ENCODE peak calls at places on chromosomes 4 and X, in eight cellular contexts. G is body of pancreas, V is A673, T is osteoblast, M is BE2C, F is tibial nerve, Q is astrocyte of the cerebellum, L is astrocyte of the spinal cord. A is an unnamed sample.

GRCh38 chr4:22389240-22389871 is 126.5 kb downstream of the ADGRA3 start:
- DNase-seq in Q (peak; percentile 72), G (peak; percentile 69), T (no peak), M (peak; percentile 53), L (peak; percentile 85), F (peak; percentile 32), V (peak; percentile 65), A (peak; percentile 87)

GRCh38 chr4:174055344-174055743 is 228.1 kb downstream of the FBXO8 start:
- DNase-seq in Q (no peak), F (no peak), T (no peak), M (no peak), L (no peak), V (no peak), G (no peak), A (no peak)

GRCh38 chr4:184838249-184839074 is 12.7 kb upstream of the ACSL1 start:
- DNase-seq in G (no peak), L (no peak), V (no peak), T (no peak), M (no peak), Q (no peak), F (no peak), A (peak; percentile 17)

GRCh38 chr4:182973421-182974340 is 56.5 kb upstream of the DCTD start:
- DNase-seq in V (no peak), L (peak; percentile 10), F (no peak), T (peak; percentile 72), G (no peak), Q (no peak), M (no peak), A (peak; percentile 67)

GRCh38 chr4:132614682-132615081 is 534.4 kb upstream of the PCDH10 start:
- DNase-seq in V (no peak), G (no peak), L (peak; percentile 20), Q (peak; percentile 8), M (no peak), T (no peak), F (no peak), A (peak; percentile 32)

GRCh38 chrX:9429767-9430166 is 35.1 kb upstream of the TBL1X start:
- DNase-seq in V (peak; percentile 26), L (no peak), Q (no peak), M (peak; percentile 52), T (no peak), F (no peak), G (no peak), A (no peak)

GRCh38 chrX:53831662-53832635 is 145.4 kb upstream of the HUWE1 start:
- DNase-seq in Q (no peak), M (peak; percentile 35), L (peak; percentile 30), F (peak; percentile 10), T (peak; percentile 46), V (peak; percentile 50), G (peak; percentile 48), A (peak; percentile 44)

GRCh38 chrX:123905334-123905733 is 45.5 kb downstream of the XIAP start:
- DNase-seq in V (no peak), F (no peak), L (no peak), T (no peak), M (no peak), Q (no peak), G (no peak), A (no peak)

GRCh38 chr4:21470531-21470930 is 478.0 kb downstream of the KCNIP4 start:
- DNase-seq in L (peak; percentile 67), G (no peak), M (peak; percentile 65), T (no peak), F (no peak), Q (peak; percentile 44), V (peak; percentile 86), A (peak; percentile 55)

GRCh38 chr4:73615613-73616012 is 4.6 kb downstream of the RASSF6 start:
- DNase-seq in V (no peak), M (no peak), Q (no peak), L (no peak), G (no peak), F (no peak), T (no peak), A (no peak)

GRCh38 chr4:80814266-80814665 is 216.2 kb upstream of the BMP3 start:
- DNase-seq in G (no peak), T (no peak), M (no peak), F (no peak), Q (no peak), L (no peak), V (no peak), A (no peak)

GRCh38 chrX:101395789-101396188 is 5.0 kb downstream of the RPL36A start:
- DNase-seq in L (no peak), M (no peak), G (no peak), V (peak; percentile 23), Q (no peak), T (no peak), F (no peak), A (peak; percentile 45)

GRCh38 chr4:89645512-89645911 is 191.4 kb downstream of the SNCA start:
- DNase-seq in G (no peak), F (no peak), M (no peak), T (no peak), V (no peak), L (no peak), Q (no peak), A (no peak)

GRCh38 chr4:77636902-77637301 is 31.3 kb downstream of the CXCL13 start:
- DNase-seq in T (peak; percentile 85), V (no peak), Q (peak; percentile 47), G (no peak), F (no peak), M (no peak), L (peak; percentile 94), A (peak; percentile 94)

GRCh38 chrX:148133099-148133725 is 152.1 kb downstream of the FMR1NB start:
- DNase-seq in L (peak; percentile 6), V (no peak), M (no peak), Q (no peak), G (no peak), T (no peak), F (no peak), A (peak; percentile 5)

GRCh38 chrX:103615781-103616180 is 8.0 kb downstream of the TCEAL3 start:
- DNase-seq in Q (no peak), G (no peak), T (no peak), L (peak; percentile 21), V (no peak), M (no peak), F (no peak), A (no peak)

GRCh38 chrX:120251471-120252011 is 929 bp downstream of the ZBTB33 start:
- DNase-seq in V (peak; percentile 19), T (peak; percentile 48), G (peak; percentile 30), L (peak; percentile 12), F (peak; percentile 8), M (peak; percentile 16), Q (no peak), A (peak; percentile 25)

GRCh38 chrX:71637253-71637618 is 18.9 kb upstream of the CXCR3 start:
- DNase-seq in F (no peak), G (no peak), L (no peak), M (no peak), Q (no peak), V (no peak), T (no peak), A (no peak)

GRCh38 chr4:114729339-114729738 is 130.7 kb downstream of the UGT8 start:
- DNase-seq in V (peak; percentile 6), F (no peak), M (no peak), L (no peak), G (peak; percentile 55), Q (no peak), T (no peak), A (no peak)

GRCh38 chr4:156771171-156771837 is 200.3 kb downstream of the PDGFC start:
- DNase-seq in L (peak; percentile 78), M (no peak), F (no peak), G (peak; percentile 29), Q (peak; percentile 39), T (no peak), V (peak; percentile 96), A (peak; percentile 75)

GRCh38 chrX:19723427-19723826 is 164.0 kb downstream of the SH3KBP1 start:
- DNase-seq in M (no peak), L (no peak), V (no peak), G (no peak), Q (no peak), F (no peak), T (no peak), A (no peak)

GRCh38 chr4:154030747-154031146 is 241.9 kb upstream of the SFRP2 start:
- DNase-seq in F (no peak), Q (no peak), T (no peak), V (no peak), G (no peak), M (no peak), L (no peak), A (no peak)

DNA sequence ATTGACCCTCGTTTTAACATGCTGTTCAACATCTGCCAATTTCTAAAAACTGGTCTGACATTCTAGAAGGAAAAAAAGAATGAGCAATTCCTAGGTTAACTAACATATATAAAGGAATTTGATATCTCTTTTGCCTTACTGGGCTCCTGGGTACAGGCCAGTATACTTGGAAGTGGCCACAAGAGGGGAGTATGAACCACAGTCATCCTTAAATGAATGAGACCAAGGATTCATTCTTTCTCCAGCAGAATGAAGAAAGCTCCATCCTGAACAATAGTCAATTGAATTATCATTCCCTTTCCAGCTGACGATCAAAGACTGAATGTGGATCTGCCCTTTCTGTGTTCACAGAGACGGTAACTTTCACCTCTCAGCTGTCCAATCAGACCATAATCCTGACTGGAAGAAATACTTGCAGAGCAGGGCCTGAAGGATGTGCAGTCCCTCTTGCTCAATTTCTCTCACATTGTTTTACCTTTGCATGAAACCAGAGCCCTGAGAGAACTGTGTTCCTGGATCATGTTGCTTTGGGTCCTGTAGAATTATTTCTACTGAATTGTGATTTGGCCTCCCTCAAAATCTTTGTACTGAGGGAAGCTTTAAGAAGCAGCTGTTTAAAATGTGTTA is 14.8 kb upstream of the SPARCL1 start:
- DNase-seq in G (peak; percentile 16), V (peak; percentile 33), Q (peak; percentile 55), L (peak; percentile 65), T (peak; percentile 74), M (peak; percentile 34), F (peak; percentile 68), A (peak; percentile 77)
- TF ChIP-seq CTCF in G (no peak), V (peak; percentile 57), Q (peak; percentile 72), L (peak; percentile 75), T (peak; percentile 76), M (peak; percentile 70), F (peak; percentile 76), A (peak; percentile 62)

DNA sequence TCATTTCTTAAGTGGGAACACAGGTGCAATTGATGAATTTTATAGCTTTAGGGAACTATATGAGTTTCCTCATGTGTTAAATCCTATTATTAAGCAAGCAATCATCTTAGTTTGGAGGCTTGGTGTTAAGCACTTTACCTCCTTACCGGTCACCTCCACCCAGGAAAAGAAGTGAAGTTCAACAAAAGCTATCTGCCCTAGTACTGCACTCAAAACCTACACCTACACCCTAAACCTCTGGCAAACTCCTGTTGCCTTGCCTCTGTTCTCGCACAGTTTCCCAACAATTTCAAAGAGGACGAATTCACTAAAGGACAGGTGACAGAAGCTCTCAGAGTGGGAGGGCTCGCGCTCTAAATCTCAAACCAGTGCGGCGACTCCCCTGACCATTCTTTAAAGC is 85.7 kb upstream of the TENT5D start:
- DNase-seq in T (no peak), V (no peak), Q (no peak), M (no peak), F (no peak), L (no peak), G (no peak), A (no peak)
- H3K4me3 ChIP-seq in T (no peak overlapping the region), V (peak overlapping the region; percentile 33), Q (peak overlapping the region; percentile 27), M (no peak overlapping the region), F (no peak overlapping the region), L (no peak overlapping the region), G (no peak overlapping the region), A (peak overlapping the region; percentile 22)

GRCh38 chr4:33063238-33063637 is 2343.1 kb downstream of the PCDH7 start:
- DNase-seq in F (no peak), G (no peak), Q (peak; percentile 19), L (peak; percentile 59), M (no peak), V (no peak), T (no peak), A (peak; percentile 83)
- TF ChIP-seq CTCF in F (no peak), G (no peak), Q (no peak), L (no peak), M (no peak), V (no peak), T (no peak), A (no peak)

GRCh38 chr4:47050986-47051725 is 19.8 kb downstream of the GABRB1 start:
- DNase-seq in Q (no peak), L (no peak), M (no peak), T (no peak), V (peak; percentile 10), G (no peak), F (no peak), A (no peak)
- H3K4me3 ChIP-seq in Q (no peak overlapping the region), L (no peak overlapping the region), M (no peak overlapping the region), T (no peak overlapping the region), V (no peak overlapping the region), G (no peak overlapping the region), F (no peak overlapping the region), A (no peak overlapping the region)

A was measured in cardiac fibroblast.